ENCODE peak calls at places on chromosomes 3 and 15, in eight cellular contexts. One of them, this sample, is unnamed.
A peak's percentile ranks its signal among the peaks of the same experiment; 100 is the strongest.

GRCh38 chr15:32651229-32651837 is 9.8 kb downstream of the SCG5 start:
- DNase-seq in IMR-90: peak; percentile 73
- DNase-seq in cerebellar cortex: peak; percentile 43
- DNase-seq in fibroblast of pulmonary artery: peak; percentile 75
- DNase-seq in GOT3: peak; percentile 34
- DNase-seq in cortex of kidney: no peak
- DNase-seq in stromal cell of bone marrow: peak; percentile 43
- DNase-seq in Caki2: peak; percentile 66
- DNase-seq in this sample: no peak

GRCh38 chr15:60649845-60650548 is 171.1 kb upstream of the ICE2 start:
- DNase-seq in IMR-90: peak; percentile 37
- DNase-seq in cortex of kidney: no peak
- DNase-seq in Caki2: no peak
- DNase-seq in stromal cell of bone marrow: no peak
- DNase-seq in fibroblast of pulmonary artery: no peak
- DNase-seq in GOT3: no peak
- DNase-seq in cerebellar cortex: no peak
- DNase-seq in this sample: no peak

GRCh38 chr3:48004694-48005093 is 11.5 kb downstream of the MAP4 start:
- DNase-seq in Caki2: no peak
- DNase-seq in fibroblast of pulmonary artery: no peak
- DNase-seq in cortex of kidney: no peak
- DNase-seq in IMR-90: no peak
- DNase-seq in stromal cell of bone marrow: no peak
- DNase-seq in GOT3: no peak
- DNase-seq in cerebellar cortex: no peak
- DNase-seq in this sample: no peak

GRCh38 chr3:136283627-136284026 is 33.5 kb downstream of the PCCB start:
- DNase-seq in Caki2: no peak
- DNase-seq in GOT3: no peak
- DNase-seq in cortex of kidney: no peak
- DNase-seq in fibroblast of pulmonary artery: no peak
- DNase-seq in IMR-90: peak; percentile 50
- DNase-seq in stromal cell of bone marrow: no peak
- DNase-seq in cerebellar cortex: no peak
- DNase-seq in this sample: no peak

GRCh38 chr3:173001622-173002021 is 139.4 kb downstream of the SPATA16 start:
- DNase-seq in cortex of kidney: no peak
- DNase-seq in fibroblast of pulmonary artery: no peak
- DNase-seq in Caki2: no peak
- DNase-seq in cerebellar cortex: no peak
- DNase-seq in GOT3: no peak
- DNase-seq in IMR-90: no peak
- DNase-seq in stromal cell of bone marrow: no peak
- DNase-seq in this sample: no peak

GRCh38 chr3:4570840-4571621 is 77.9 kb downstream of the ITPR1 start:
- DNase-seq in GOT3: no peak
- DNase-seq in cerebellar cortex: no peak
- DNase-seq in fibroblast of pulmonary artery: no peak
- DNase-seq in Caki2: peak; percentile 9
- DNase-seq in stromal cell of bone marrow: no peak
- DNase-seq in cortex of kidney: no peak
- DNase-seq in IMR-90: no peak
- DNase-seq in this sample: no peak

GRCh38 chr15:59294574-59294960 is 78.1 kb downstream of the MYO1E start:
- DNase-seq in cortex of kidney: no peak
- DNase-seq in fibroblast of pulmonary artery: peak; percentile 22
- DNase-seq in stromal cell of bone marrow: no peak
- DNase-seq in IMR-90: no peak
- DNase-seq in cerebellar cortex: no peak
- DNase-seq in GOT3: no peak
- DNase-seq in Caki2: no peak
- DNase-seq in this sample: no peak

GRCh38 chr15:59160880-59161593 is 45.6 kb upstream of the LDHAL6B start:
- DNase-seq in cerebellar cortex: peak; percentile 13
- DNase-seq in stromal cell of bone marrow: no peak
- DNase-seq in cortex of kidney: no peak
- DNase-seq in IMR-90: peak; percentile 20
- DNase-seq in Caki2: no peak
- DNase-seq in GOT3: no peak
- DNase-seq in fibroblast of pulmonary artery: peak; percentile 29
- DNase-seq in this sample: no peak

GRCh38 chr3:66498718-66499611 is 1.9 kb downstream of the LRIG1 start:
- DNase-seq in stromal cell of bone marrow: no peak
- DNase-seq in GOT3: no peak
- DNase-seq in cerebellar cortex: peak; percentile 33
- DNase-seq in fibroblast of pulmonary artery: no peak
- DNase-seq in IMR-90: peak; percentile 24
- DNase-seq in Caki2: no peak
- DNase-seq in cortex of kidney: no peak
- DNase-seq in this sample: no peak

GRCh38 chr3:182487048-182487447 is 306.3 kb upstream of the ATP11B start:
- DNase-seq in cerebellar cortex: no peak
- DNase-seq in cortex of kidney: no peak
- DNase-seq in stromal cell of bone marrow: no peak
- DNase-seq in Caki2: no peak
- DNase-seq in fibroblast of pulmonary artery: no peak
- DNase-seq in IMR-90: no peak
- DNase-seq in GOT3: no peak
- DNase-seq in this sample: no peak

GRCh38 chr3:134640872-134641470 is 9.9 kb downstream of the KY start:
- DNase-seq in fibroblast of pulmonary artery: peak; percentile 64
- DNase-seq in stromal cell of bone marrow: no peak
- DNase-seq in Caki2: peak; percentile 15
- DNase-seq in GOT3: no peak
- DNase-seq in cortex of kidney: no peak
- DNase-seq in IMR-90: peak; percentile 49
- DNase-seq in cerebellar cortex: no peak
- DNase-seq in this sample: no peak

GRCh38 chr3:29696311-29696710 is 415.4 kb downstream of the RBMS3 start:
- DNase-seq in GOT3: no peak
- DNase-seq in Caki2: no peak
- DNase-seq in stromal cell of bone marrow: no peak
- DNase-seq in fibroblast of pulmonary artery: peak; percentile 38
- DNase-seq in cerebellar cortex: no peak
- DNase-seq in cortex of kidney: no peak
- DNase-seq in IMR-90: no peak
- DNase-seq in this sample: no peak

GRCh38 chr3:169668081-169668956 is 4.8 kb upstream of the MECOM start:
- DNase-seq in GOT3: peak; percentile 30
- DNase-seq in fibroblast of pulmonary artery: peak; percentile 45
- DNase-seq in stromal cell of bone marrow: no peak
- DNase-seq in IMR-90: peak; percentile 18
- DNase-seq in cerebellar cortex: no peak
- DNase-seq in Caki2: peak; percentile 32
- DNase-seq in cortex of kidney: no peak
- DNase-seq in this sample: no peak

GRCh38 chr15:48803877-48804276 is 7.0 kb downstream of the CEP152 start:
- DNase-seq in GOT3: no peak
- DNase-seq in fibroblast of pulmonary artery: no peak
- DNase-seq in stromal cell of bone marrow: no peak
- DNase-seq in IMR-90: no peak
- DNase-seq in cortex of kidney: no peak
- DNase-seq in cerebellar cortex: no peak
- DNase-seq in Caki2: no peak
- DNase-seq in this sample: no peak

GRCh38 chr3:10017636-10018292 is 8.5 kb upstream of the FANCD2 start:
- DNase-seq in fibroblast of pulmonary artery: peak; percentile 43
- DNase-seq in cerebellar cortex: no peak
- DNase-seq in IMR-90: peak; percentile 89
- DNase-seq in GOT3: peak; percentile 41
- DNase-seq in Caki2: peak; percentile 34
- DNase-seq in cortex of kidney: no peak
- DNase-seq in stromal cell of bone marrow: peak; percentile 71
- DNase-seq in this sample: no peak

GRCh38 chr3:110311526-110311925 is 760.1 kb upstream of the NECTIN3 start:
- DNase-seq in IMR-90: no peak
- DNase-seq in fibroblast of pulmonary artery: no peak
- DNase-seq in stromal cell of bone marrow: no peak
- DNase-seq in Caki2: no peak
- DNase-seq in cortex of kidney: no peak
- DNase-seq in cerebellar cortex: no peak
- DNase-seq in GOT3: no peak
- DNase-seq in this sample: no peak

GRCh38 chr3:46372492-46373359 is 2.0 kb downstream of the CCR5 start:
- DNase-seq in IMR-90: peak; percentile 29
- DNase-seq in Caki2: no peak
- DNase-seq in fibroblast of pulmonary artery: peak; percentile 27
- DNase-seq in GOT3: no peak
- DNase-seq in cerebellar cortex: peak; percentile 34
- DNase-seq in stromal cell of bone marrow: peak; percentile 44
- DNase-seq in cortex of kidney: no peak
- DNase-seq in this sample: no peak